ENCODE peak calls at places on chromosomes 11 and 22, in nine cellular contexts. P is right lobe of liver, N is PC-9, F is Panc1, M is heart left ventricle, U is tibial artery, S is RWPE1, B is hepatocyte, T is IMR-90. L is an unnamed sample.

GRCh38 chr11:65915821-65916251 is 3.0 kb downstream of the C11orf68 start:
- DNase-seq in P (peak), N (peak), F (peak), M (peak), U (peak), S (peak), B (peak), T (peak), L (peak)

GRCh38 chr11:19959697-19960096 is 200.6 kb downstream of the DBX1 start:
- DNase-seq in P (no peak), N (no peak), F (no peak), M (no peak), U (no peak), S (no peak), B (no peak), T (no peak), L (no peak)

GRCh38 chr11:117443269-117444186 is 115.9 kb downstream of the CEP164 start:
- DNase-seq in P (no peak), N (peak), F (no peak), M (peak), U (peak), S (peak), B (peak), T (peak), L (no peak)

GRCh38 chr11:117090111-117090706 is 8.0 kb downstream of the SIK3 start:
- DNase-seq in P (no peak), N (peak), F (no peak), M (no peak), U (no peak), S (peak), B (no peak), T (no peak), L (no peak)

GRCh38 chr22:35678836-35679235 is 30.6 kb downstream of the APOL6 start:
- DNase-seq in P (no peak), N (no peak), F (no peak), M (no peak), U (no peak), S (no peak), B (no peak), T (no peak), L (no peak)

GRCh38 chr11:36363361-36364272 is 67.5 kb downstream of the PRR5L start:
- DNase-seq in P (no peak), N (peak), F (no peak), M (no peak), U (no peak), S (peak), B (peak), T (no peak), L (no peak)

GRCh38 chr11:62340269-62340901 is 3.1 kb downstream of the ASRGL1 start:
- DNase-seq in P (peak), N (peak), F (peak), M (no peak), U (peak), S (peak), B (peak), T (peak), L (no peak)

GRCh38 chr11:12088531-12088930 is 21.9 kb upstream of the MICAL2 start:
- DNase-seq in P (no peak), N (no peak), F (no peak), M (no peak), U (no peak), S (no peak), B (no peak), T (no peak), L (no peak)

GRCh38 chr11:37560346-37560745 is 962.3 kb upstream of the RAG2 start:
- DNase-seq in P (no peak), N (peak), F (no peak), M (no peak), U (no peak), S (peak), B (no peak), T (no peak), L (no peak)

GRCh38 chr11:85575388-85575787 is 51.8 kb downstream of the DLG2 start:
- DNase-seq in P (no peak), N (no peak), F (no peak), M (no peak), U (no peak), S (no peak), B (no peak), T (no peak), L (no peak)

GRCh38 chr11:35088676-35089075 is 50.3 kb upstream of the CD44 start:
- DNase-seq in P (no peak), N (no peak), F (no peak), M (no peak), U (no peak), S (peak), B (no peak), T (peak), L (no peak)

GRCh38 chr11:9662273-9662672 is 1.6 kb upstream of the SWAP70 start:
- DNase-seq in P (no peak), N (no peak), F (no peak), M (no peak), U (peak), S (no peak), B (no peak), T (no peak), L (no peak)

GRCh38 chr11:122869622-122870021 is 12.9 kb upstream of the JHY start:
- DNase-seq in P (no peak), N (no peak), F (no peak), M (no peak), U (no peak), S (no peak), B (no peak), T (no peak), L (no peak)

GRCh38 chr11:70468256-70469230 is 70.2 kb downstream of the CTTN start:
- DNase-seq in P (no peak), N (no peak), F (no peak), M (no peak), U (no peak), S (no peak), B (no peak), T (no peak), L (no peak)

GRCh38 chr11:75589933-75590332 is 27.9 kb downstream of the SERPINH1 start:
- DNase-seq in P (no peak), N (no peak), F (no peak), M (no peak), U (no peak), S (no peak), B (no peak), T (no peak), L (no peak)

GRCh38 chr22:29311468-29312217 is 3.9 kb downstream of the RASL10A start:
- DNase-seq in P (peak), N (no peak), F (no peak), M (peak), U (no peak), S (no peak), B (no peak), T (no peak), L (peak)

GRCh38 chr11:68818181-68818580 is 23.5 kb downstream of the CPT1A start:
- DNase-seq in P (no peak), N (no peak), F (no peak), M (no peak), U (no peak), S (peak), B (no peak), T (no peak), L (no peak)

GRCh38 chr22:42061041-42061440 is 9.6 kb downstream of the NAGA start:
- DNase-seq in P (no peak), N (no peak), F (no peak), M (no peak), U (no peak), S (no peak), B (no peak), T (no peak), L (no peak)

GRCh38 chr11:22521226-22521625 is 104.4 kb downstream of the FANCF start:
- DNase-seq in P (no peak), N (no peak), F (no peak), M (no peak), U (no peak), S (peak), B (peak), T (peak), L (no peak)

GRCh38 chr11:92276773-92277172 is 52.2 kb downstream of the FAT3 start:
- DNase-seq in P (no peak), N (no peak), F (no peak), M (no peak), U (no peak), S (no peak), B (no peak), T (peak), L (no peak)

GRCh38 chr22:45551310-45552016 is 48.8 kb downstream of the FBLN1 start:
- DNase-seq in P (no peak), N (peak), F (no peak), M (no peak), U (peak), S (no peak), B (peak), T (no peak), L (no peak)

GRCh38 chr22:39209756-39210155 is 35.0 kb downstream of the PDGFB start:
- DNase-seq in P (no peak), N (no peak), F (no peak), M (no peak), U (no peak), S (no peak), B (no peak), T (no peak), L (peak)

GRCh38 chr11:22459053-22459452 is 120.9 kb downstream of the SLC17A6 start:
- DNase-seq in P (no peak), N (no peak), F (no peak), M (no peak), U (no peak), S (peak), B (no peak), T (peak), L (peak)

GRCh38 chr11:6554828-6555706 is 48.3 kb downstream of the RRP8 start:
- DNase-seq in P (no peak), N (no peak), F (no peak), M (no peak), U (no peak), S (no peak), B (no peak), T (no peak), L (no peak)

GRCh38 chr22:40320687-40321086 is 25.6 kb upstream of the ADSL start:
- DNase-seq in P (no peak), N (no peak), F (no peak), M (no peak), U (no peak), S (no peak), B (no peak), T (no peak), L (no peak)

GRCh38 chr11:32893947-32894827 is 1.6 kb downstream of the QSER1 start:
- DNase-seq in P (no peak), N (peak), F (peak), M (no peak), U (no peak), S (peak), B (peak), T (peak), L (no peak)

GRCh38 chr22:34414467-34415440 is 494.5 kb upstream of the LARGE1 start:
- DNase-seq in P (peak), N (peak), F (peak), M (no peak), U (no peak), S (peak), B (peak), T (no peak), L (no peak)

GRCh38 chr22:45211435-45211834 is 29.3 kb downstream of the KIAA0930 start:
- DNase-seq in P (no peak), N (no peak), F (no peak), M (no peak), U (no peak), S (no peak), B (no peak), T (no peak), L (no peak)

GRCh38 chr11:122197055-122197987 is 81.3 kb upstream of the BLID start:
- DNase-seq in P (no peak), N (peak), F (peak), M (no peak), U (peak), S (peak), B (peak), T (peak), L (peak)

GRCh38 chr22:39309881-39310714 is 9.3 kb downstream of the RPL3 start:
- DNase-seq in P (no peak), N (peak), F (no peak), M (peak), U (no peak), S (peak), B (no peak), T (peak), L (peak)

GRCh38 chr11:47234669-47235075 is 13.9 kb downstream of the ACP2 start:
- DNase-seq in P (peak), N (no peak), F (no peak), M (peak), U (no peak), S (no peak), B (no peak), T (peak), L (no peak)

GRCh38 chr11:114040706-114041211 is 18.8 kb upstream of the ZBTB16 start:
- DNase-seq in P (peak), N (no peak), F (no peak), M (no peak), U (no peak), S (peak), B (peak), T (peak), L (no peak)

GRCh38 chr11:26649884-26650283 is 72.0 kb downstream of the SLC5A12 start:
- DNase-seq in P (peak), N (peak), F (peak), M (no peak), U (peak), S (peak), B (peak), T (peak), L (no peak)

GRCh38 chr11:108871152-108871551 is 206.3 kb downstream of the DDX10 start:
- DNase-seq in P (peak), N (no peak), F (no peak), M (no peak), U (no peak), S (no peak), B (peak), T (peak), L (no peak)

GRCh38 chr11:3159296-3160190 is 5.6 kb downstream of the OSBPL5 start:
- DNase-seq in P (peak), N (no peak), F (no peak), M (peak), U (peak), S (no peak), B (peak), T (no peak), L (no peak)

GRCh38 chr11:19673924-19674390 is 38.7 kb upstream of the NAV2 start:
- DNase-seq in P (no peak), N (no peak), F (no peak), M (peak), U (peak), S (no peak), B (peak), T (no peak), L (no peak)

GRCh38 chr11:57764972-57765371 is 3.4 kb downstream of the CTNND1 start:
- DNase-seq in P (no peak), N (no peak), F (no peak), M (no peak), U (no peak), S (no peak), B (no peak), T (no peak), L (no peak)
- H3K27ac ChIP-seq in P (peak), N (peak), F (peak), M (peak), U (peak), S (no peak), B (peak), T (peak), L (peak)

GRCh38 chr22:48362736-48363404 is 1464.8 kb downstream of the BRD1 start:
- DNase-seq in P (no peak), N (no peak), F (no peak), M (no peak), U (no peak), S (no peak), B (no peak), T (no peak), L (no peak)

GRCh38 chr22:48359613-48359965 is 1468.1 kb downstream of the BRD1 start:
- DNase-seq in P (no peak), N (no peak), F (no peak), M (no peak), U (no peak), S (no peak), B (no peak), T (no peak), L (no peak)

GRCh38 chr22:48357961-48358360 is 1469.7 kb downstream of the BRD1 start:
- DNase-seq in P (no peak), N (no peak), F (no peak), M (no peak), U (no peak), S (no peak), B (no peak), T (no peak), L (peak)

GRCh38 chr22:48358886-48359612 is 1468.6 kb downstream of the BRD1 start:
- DNase-seq in P (no peak), N (no peak), F (no peak), M (no peak), U (no peak), S (no peak), B (no peak), T (no peak), L (no peak)

GRCh38 chr22:48361099-48361639 is 1466.5 kb downstream of the BRD1 start:
- DNase-seq in P (no peak), N (no peak), F (no peak), M (no peak), U (no peak), S (no peak), B (no peak), T (no peak), L (no peak)
- TF ChIP-seq CTCF in P (no peak), N (no peak), F (no peak), M (no peak), U (no peak), S (no peak), B (no peak), T (no peak), L (no peak)

GRCh38 chr11:86637976-86638375 is 34.4 kb downstream of the ME3 start:
- DNase-seq in P (no peak), N (no peak), F (no peak), M (no peak), U (no peak), S (no peak), B (no peak), T (peak), L (no peak)

GRCh38 chr11:86641537-86642270 is 30.7 kb downstream of the ME3 start:
- DNase-seq in P (no peak), N (no peak), F (no peak), M (no peak), U (no peak), S (no peak), B (no peak), T (no peak), L (no peak)

GRCh38 chr11:86636275-86636674 is 36.1 kb downstream of the ME3 start:
- DNase-seq in P (no peak), N (no peak), F (no peak), M (no peak), U (no peak), S (no peak), B (no peak), T (peak), L (no peak)

GRCh38 chr11:86638673-86639072 is 33.7 kb downstream of the ME3 start:
- DNase-seq in P (no peak), N (no peak), F (no peak), M (no peak), U (no peak), S (no peak), B (no peak), T (no peak), L (no peak)

DNA sequence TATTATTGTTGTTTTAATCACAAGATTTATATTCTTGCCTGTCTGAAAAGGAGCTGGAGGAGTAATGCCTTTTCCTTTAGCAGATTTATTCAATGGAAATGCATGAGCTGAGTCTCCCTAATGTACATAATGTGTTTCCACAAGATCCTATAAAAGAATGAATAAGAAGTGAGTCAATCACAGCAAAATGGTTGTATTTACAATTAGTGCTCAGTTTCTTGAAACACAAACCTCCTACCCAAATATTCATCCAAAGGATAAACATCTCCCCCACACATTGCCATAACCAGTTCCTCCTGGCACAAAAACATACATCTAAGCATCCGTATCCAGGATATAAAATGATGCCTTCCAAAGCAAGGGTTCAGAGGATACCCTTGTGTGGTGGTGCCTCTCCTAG is 33.2 kb downstream of the ME3 start:
- DNase-seq in P (no peak), N (no peak), F (peak), M (no peak), U (no peak), S (peak), B (no peak), T (peak), L (no peak)
- H3K27ac ChIP-seq in P (no peak), N (peak), F (peak), M (no peak), U (no peak), S (no peak), B (peak), T (no peak), L (peak)

DNA sequence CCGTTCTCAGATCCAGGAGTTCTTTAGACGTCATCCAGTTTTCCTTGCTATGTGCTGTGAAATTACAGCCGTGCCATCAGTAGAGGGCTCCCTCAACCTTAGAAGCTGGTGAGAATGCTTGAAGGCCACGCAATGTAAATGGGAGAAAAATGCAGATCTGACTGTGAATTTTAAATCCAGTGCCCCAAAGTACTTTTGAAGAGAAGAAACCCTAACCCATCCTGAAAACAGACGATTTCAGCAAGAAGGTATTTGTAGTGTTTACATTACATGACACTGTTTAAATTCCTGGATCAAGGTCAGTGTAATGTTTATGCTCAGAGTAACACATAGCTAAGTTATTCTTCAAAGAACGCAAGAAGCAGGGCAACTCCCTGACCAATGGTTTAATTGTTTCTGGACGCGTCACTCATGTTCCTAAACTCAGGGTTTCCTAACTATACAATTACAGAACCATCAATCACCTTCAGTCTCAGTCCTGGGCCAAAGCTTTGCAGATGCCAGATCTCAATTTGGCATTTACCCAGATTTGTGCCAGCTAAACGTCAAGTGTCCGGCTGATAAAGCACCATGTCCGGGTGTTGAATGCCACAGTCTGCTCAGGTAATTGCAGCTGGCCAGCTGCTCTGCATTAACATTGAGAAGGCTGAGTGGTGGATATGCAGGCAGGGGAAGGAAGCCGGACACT is 38.2 kb downstream of the ADAMTS8 start:
- DNase-seq in P (no peak), N (no peak), F (peak), M (no peak), U (no peak), S (peak), B (peak), T (peak), L (no peak)
- TF ChIP-seq CTCF in P (no peak), N (peak), F (peak), M (peak), U (peak), S (no peak), B (peak), T (peak), L (peak)

GRCh38 chr11:115501504-115501894 is 2.7 kb downstream of the CADM1 start:
- DNase-seq in P (no peak), N (no peak), F (no peak), M (no peak), U (no peak), S (no peak), B (no peak), T (no peak), L (no peak)

GRCh38 chr11:115502636-115503082 is 1.6 kb downstream of the CADM1 start:
- DNase-seq in P (no peak), N (no peak), F (no peak), M (peak), U (no peak), S (no peak), B (no peak), T (no peak), L (no peak)

GRCh38 chr11:115503083-115503885 is 931 bp downstream of the CADM1 start:
- DNase-seq in P (peak), N (no peak), F (no peak), M (peak), U (peak), S (no peak), B (peak), T (peak), L (no peak)

GRCh38 chr11:115500547-115501503 is 3.4 kb downstream of the CADM1 start:
- DNase-seq in P (no peak), N (no peak), F (no peak), M (no peak), U (no peak), S (no peak), B (no peak), T (no peak), L (no peak)

GRCh38 chr11:115501895-115502589 is 2.2 kb downstream of the CADM1 start:
- DNase-seq in P (no peak), N (no peak), F (no peak), M (no peak), U (no peak), S (no peak), B (peak), T (peak), L (no peak)
- H3K27ac ChIP-seq in P (no peak), N (no peak), F (no peak), M (no peak), U (no peak), S (no peak), B (no peak), T (no peak), L (no peak)